ENCODE peak calls at places on chromosome 19, in seven cellular contexts. D is AG09309; P is brain microvascular endothelial cell; H is activated naive CD4-positive, alpha-beta T cell; K is left ventricle myocardium inferior; Q is CD8-positive, alpha-beta memory T cell; X is NCI-H774. Z is an unnamed sample.

GRCh38 chr19:5128251-5128931 is 159.5 kb downstream of the KDM4B start:
- DNase-seq in X (no peak), K (peak), Q (no peak), H (no peak), P (peak), D (no peak), Z (peak)

GRCh38 chr19:49862411-49863253 is 4.7 kb downstream of the PNKP start:
- DNase-seq in H (no peak), D (no peak), P (no peak), K (no peak), X (no peak), Q (no peak), Z (no peak)

GRCh38 chr19:7196721-7197168 is 97.5 kb downstream of the INSR start:
- DNase-seq in X (no peak), H (no peak), Q (no peak), K (no peak), D (no peak), P (no peak), Z (peak)

GRCh38 chr19:48897181-48897580 is 1.4 kb downstream of the TULP2 start:
- DNase-seq in Q (no peak), P (no peak), K (no peak), X (no peak), H (no peak), D (no peak), Z (no peak)

GRCh38 chr19:13849991-13850909 is 26.7 kb upstream of the NANOS3 start:
- DNase-seq in X (peak), D (no peak), P (peak), H (peak), K (peak), Q (peak), Z (peak)

GRCh38 chr19:44782729-44783128 is 5.0 kb downstream of the CBLC start:
- DNase-seq in X (no peak), H (no peak), D (no peak), P (no peak), K (no peak), Q (no peak), Z (no peak)

GRCh38 chr19:55898911-55899310 is 33.2 kb downstream of the NLRP13 start:
- DNase-seq in D (no peak), P (no peak), K (no peak), X (no peak), Q (no peak), H (no peak), Z (no peak)

GRCh38 chr19:50798116-50798942 is 8.1 kb downstream of the ACP4 start:
- DNase-seq in P (no peak), K (no peak), Q (no peak), D (no peak), H (no peak), X (no peak), Z (no peak)

GRCh38 chr19:46356670-46357055 is 9.8 kb downstream of the PPP5C start:
- DNase-seq in P (no peak), H (no peak), Q (no peak), D (no peak), K (no peak), X (no peak), Z (no peak)

GRCh38 chr19:12838893-12839656 is 760 bp downstream of the MAST1 start:
- DNase-seq in P (no peak), Q (peak), K (no peak), H (no peak), X (no peak), D (no peak), Z (no peak)

GRCh38 chr19:3539743-3540118 is 757 bp downstream of the TEKTIP1 start:
- DNase-seq in H (no peak), X (no peak), P (no peak), Q (no peak), K (no peak), D (no peak), Z (no peak)

GRCh38 chr19:44539236-44539819 is 9.9 kb upstream of the CEACAM20 start:
- DNase-seq in K (no peak), Q (no peak), X (no peak), P (peak), D (no peak), H (no peak), Z (no peak)

GRCh38 chr19:329876-330275 is 14.7 kb downstream of the MIER2 start:
- DNase-seq in P (no peak), Q (no peak), X (no peak), K (no peak), H (no peak), D (no peak), Z (no peak)

GRCh38 chr19:42461700-42462324 is 19.1 kb upstream of the CXCL17 start:
- DNase-seq in X (no peak), H (no peak), Q (no peak), K (no peak), P (no peak), D (no peak), Z (no peak)

GRCh38 chr19:17985037-17985818 is 18.3 kb downstream of the KCNN1 start:
- DNase-seq in K (no peak), Q (no peak), H (no peak), P (no peak), X (no peak), D (no peak), Z (peak)

GRCh38 chr19:17448190-17448967 is at the start of gene TMEM221:
- DNase-seq in H (peak), Q (peak), P (no peak), D (no peak), K (peak), X (no peak), Z (peak)

GRCh38 chr19:48926909-48927308 is 6.6 kb upstream of the DHDH start:
- DNase-seq in X (no peak), P (peak), D (peak), Q (no peak), K (no peak), H (peak), Z (peak)

GRCh38 chr19:6734096-6734696 is 3.2 kb downstream of the GPR108 start:
- DNase-seq in H (no peak), P (no peak), K (no peak), X (no peak), D (no peak), Q (no peak), Z (no peak)

GRCh38 chr19:14218615-14219330 is 12.8 kb upstream of the ADGRL1 start:
- DNase-seq in Q (no peak), X (no peak), K (no peak), H (no peak), P (no peak), D (no peak), Z (peak)

GRCh38 chr19:58554494-58555368 is at the start of gene CHMP2A:
- DNase-seq in K (peak), D (peak), H (no peak), Q (peak), X (no peak), P (peak), Z (peak)

GRCh38 chr19:7293795-7294570 is at the start of gene INSR:
- DNase-seq in H (peak), K (peak), P (peak), Q (no peak), X (peak), D (peak), Z (peak)

GRCh38 chr19:18764591-18765051 is 26.5 kb downstream of the COMP start:
- DNase-seq in Q (no peak), X (no peak), P (no peak), K (no peak), H (no peak), D (no peak), Z (no peak)

GRCh38 chr19:17902701-17903100 is 30.1 kb upstream of the CCDC124 start:
- DNase-seq in Q (no peak), K (no peak), P (peak), H (no peak), D (peak), X (no peak), Z (peak)

GRCh38 chr19:7500811-7501450 is 12.1 kb upstream of the PEX11G start:
- DNase-seq in P (peak), D (no peak), X (peak), H (peak), Q (no peak), K (no peak), Z (peak)

GRCh38 chr19:1566392-1567115 is 1.6 kb downstream of the MEX3D start:
- DNase-seq in K (peak), D (peak), X (peak), H (no peak), Q (no peak), P (peak), Z (peak)

GRCh38 chr19:38032151-38032550 is 125.1 kb downstream of the SIPA1L3 start:
- DNase-seq in K (no peak), Q (no peak), X (no peak), H (no peak), D (no peak), P (no peak), Z (peak)

GRCh38 chr19:15107056-15108010 is at the start of gene SYDE1:
- DNase-seq in K (peak), P (no peak), X (no peak), Q (no peak), H (no peak), D (no peak), Z (peak)

GRCh38 chr19:54465367-54466109 is 2.0 kb upstream of the LENG9 start:
- DNase-seq in H (no peak), P (no peak), D (no peak), K (no peak), Q (no peak), X (no peak), Z (no peak)

GRCh38 chr19:49949735-49950589 is 11.0 kb downstream of the SIGLEC11 start:
- DNase-seq in D (peak), P (no peak), K (no peak), H (no peak), X (no peak), Q (no peak), Z (no peak)

GRCh38 chr19:29800086-29800825 is 11.5 kb upstream of the CCNE1 start:
- DNase-seq in D (no peak), Q (no peak), X (no peak), K (no peak), H (no peak), P (no peak), Z (no peak)

GRCh38 chr19:42116308-42117075 is 15.8 kb downstream of the POU2F2 start:
- DNase-seq in H (no peak), K (no peak), X (no peak), P (no peak), Q (no peak), D (no peak), Z (no peak)

GRCh38 chr19:54316746-54317107 is 3.8 kb upstream of the LILRA5 start:
- DNase-seq in K (no peak), H (no peak), Q (no peak), P (no peak), X (no peak), D (no peak), Z (no peak)

GRCh38 chr19:56139847-56140582 is 1.1 kb upstream of the ZNF444 start:
- DNase-seq in D (no peak), H (no peak), P (no peak), Q (no peak), X (no peak), K (no peak), Z (peak)